ENCODE peak calls at places on chromosomes 13 and 19, in nine cellular contexts. One of them, this sample, is unnamed.

GRCh38 chr19:52691215-52691610 is 43.6 kb downstream of the ZNF611 start:
- DNase-seq in astrocyte of the spinal cord: no peak
- DNase-seq in WERI-Rb-1: peak
- DNase-seq in tibial nerve: no peak
- DNase-seq in mucosa of descending colon: no peak
- DNase-seq in cardiac muscle cell: no peak
- DNase-seq in thoracic aorta: no peak
- DNase-seq in heart right ventricle: peak
- DNase-seq in cardiac fibroblast: no peak
- DNase-seq in this sample: no peak

GRCh38 chr13:44051923-44052322 is 172.2 kb downstream of the LACC1 start:
- DNase-seq in astrocyte of the spinal cord: peak
- DNase-seq in WERI-Rb-1: no peak
- DNase-seq in tibial nerve: no peak
- DNase-seq in mucosa of descending colon: no peak
- DNase-seq in cardiac muscle cell: no peak
- DNase-seq in thoracic aorta: no peak
- DNase-seq in heart right ventricle: no peak
- DNase-seq in cardiac fibroblast: peak
- DNase-seq in this sample: peak

GRCh38 chr13:25371608-25372274 is at the start of gene ATP8A2:
- DNase-seq in astrocyte of the spinal cord: no peak
- DNase-seq in WERI-Rb-1: peak
- DNase-seq in tibial nerve: no peak
- DNase-seq in mucosa of descending colon: no peak
- DNase-seq in cardiac muscle cell: no peak
- DNase-seq in thoracic aorta: no peak
- DNase-seq in heart right ventricle: no peak
- DNase-seq in cardiac fibroblast: no peak
- DNase-seq in this sample: peak

GRCh38 chr19:51257471-51257870 is 6.6 kb downstream of the SIGLECL1 start:
- DNase-seq in astrocyte of the spinal cord: no peak
- DNase-seq in WERI-Rb-1: no peak
- DNase-seq in tibial nerve: no peak
- DNase-seq in mucosa of descending colon: no peak
- DNase-seq in cardiac muscle cell: no peak
- DNase-seq in thoracic aorta: no peak
- DNase-seq in heart right ventricle: no peak
- DNase-seq in cardiac fibroblast: no peak
- DNase-seq in this sample: no peak

GRCh38 chr19:28737021-28737525 is 475.9 kb downstream of the UQCRFS1 start:
- DNase-seq in astrocyte of the spinal cord: peak
- DNase-seq in WERI-Rb-1: no peak
- DNase-seq in tibial nerve: no peak
- DNase-seq in mucosa of descending colon: peak
- DNase-seq in cardiac muscle cell: peak
- DNase-seq in thoracic aorta: no peak
- DNase-seq in heart right ventricle: no peak
- DNase-seq in cardiac fibroblast: peak
- DNase-seq in this sample: peak

GRCh38 chr19:16769385-16769784 is 49.7 kb downstream of the NWD1 start:
- DNase-seq in astrocyte of the spinal cord: no peak
- DNase-seq in WERI-Rb-1: no peak
- DNase-seq in tibial nerve: no peak
- DNase-seq in mucosa of descending colon: no peak
- DNase-seq in cardiac muscle cell: no peak
- DNase-seq in thoracic aorta: no peak
- DNase-seq in heart right ventricle: no peak
- DNase-seq in cardiac fibroblast: no peak
- DNase-seq in this sample: no peak

GRCh38 chr19:2039959-2040646 is 10.9 kb downstream of the MKNK2 start:
- DNase-seq in astrocyte of the spinal cord: no peak
- DNase-seq in WERI-Rb-1: no peak
- DNase-seq in tibial nerve: no peak
- DNase-seq in mucosa of descending colon: peak
- DNase-seq in cardiac muscle cell: no peak
- DNase-seq in thoracic aorta: no peak
- DNase-seq in heart right ventricle: peak
- DNase-seq in cardiac fibroblast: no peak
- DNase-seq in this sample: no peak

GRCh38 chr19:47435196-47435595 is 15.9 kb upstream of the MEIS3 start:
- DNase-seq in astrocyte of the spinal cord: no peak
- DNase-seq in WERI-Rb-1: no peak
- DNase-seq in tibial nerve: no peak
- DNase-seq in mucosa of descending colon: no peak
- DNase-seq in cardiac muscle cell: no peak
- DNase-seq in thoracic aorta: no peak
- DNase-seq in heart right ventricle: no peak
- DNase-seq in cardiac fibroblast: no peak
- DNase-seq in this sample: no peak

GRCh38 chr13:41311607-41312500 is 787 bp downstream of the NAA16 start:
- DNase-seq in astrocyte of the spinal cord: peak
- DNase-seq in WERI-Rb-1: peak
- DNase-seq in tibial nerve: no peak
- DNase-seq in mucosa of descending colon: peak
- DNase-seq in cardiac muscle cell: peak
- DNase-seq in thoracic aorta: peak
- DNase-seq in heart right ventricle: peak
- DNase-seq in cardiac fibroblast: peak
- DNase-seq in this sample: peak

GRCh38 chr13:110470272-110471009 is 91.1 kb downstream of the RAB20 start:
- DNase-seq in astrocyte of the spinal cord: no peak
- DNase-seq in WERI-Rb-1: no peak
- DNase-seq in tibial nerve: no peak
- DNase-seq in mucosa of descending colon: no peak
- DNase-seq in cardiac muscle cell: no peak
- DNase-seq in thoracic aorta: no peak
- DNase-seq in heart right ventricle: no peak
- DNase-seq in cardiac fibroblast: no peak
- DNase-seq in this sample: no peak

GRCh38 chr13:75404721-75405120 is 77.2 kb downstream of the TBC1D4 start:
- DNase-seq in astrocyte of the spinal cord: no peak
- DNase-seq in WERI-Rb-1: no peak
- DNase-seq in tibial nerve: no peak
- DNase-seq in mucosa of descending colon: no peak
- DNase-seq in cardiac muscle cell: no peak
- DNase-seq in thoracic aorta: no peak
- DNase-seq in heart right ventricle: no peak
- DNase-seq in cardiac fibroblast: no peak
- DNase-seq in this sample: no peak

GRCh38 chr13:97434417-97435296 is 688 bp downstream of the RAP2A start:
- DNase-seq in astrocyte of the spinal cord: peak
- DNase-seq in WERI-Rb-1: peak
- DNase-seq in tibial nerve: peak
- DNase-seq in mucosa of descending colon: peak
- DNase-seq in cardiac muscle cell: peak
- DNase-seq in thoracic aorta: no peak
- DNase-seq in heart right ventricle: peak
- DNase-seq in cardiac fibroblast: peak
- DNase-seq in this sample: peak

GRCh38 chr13:97148894-97149293 is 73.2 kb upstream of the MBNL2 start:
- DNase-seq in astrocyte of the spinal cord: no peak
- DNase-seq in WERI-Rb-1: no peak
- DNase-seq in tibial nerve: no peak
- DNase-seq in mucosa of descending colon: no peak
- DNase-seq in cardiac muscle cell: peak
- DNase-seq in thoracic aorta: no peak
- DNase-seq in heart right ventricle: no peak
- DNase-seq in cardiac fibroblast: peak
- DNase-seq in this sample: no peak

GRCh38 chr19:6736169-6736916 is 1.0 kb downstream of the GPR108 start:
- DNase-seq in astrocyte of the spinal cord: peak
- DNase-seq in WERI-Rb-1: peak
- DNase-seq in tibial nerve: no peak
- DNase-seq in mucosa of descending colon: peak
- DNase-seq in cardiac muscle cell: peak
- DNase-seq in thoracic aorta: no peak
- DNase-seq in heart right ventricle: peak
- DNase-seq in cardiac fibroblast: peak
- DNase-seq in this sample: peak

GRCh38 chr13:25980255-25980654 is 71.6 kb downstream of the SHISA2 start:
- DNase-seq in astrocyte of the spinal cord: no peak
- DNase-seq in WERI-Rb-1: peak
- DNase-seq in tibial nerve: no peak
- DNase-seq in mucosa of descending colon: no peak
- DNase-seq in cardiac muscle cell: peak
- DNase-seq in thoracic aorta: no peak
- DNase-seq in heart right ventricle: no peak
- DNase-seq in cardiac fibroblast: peak
- DNase-seq in this sample: no peak

GRCh38 chr13:74090869-74091605 is 43.2 kb downstream of the KLF12 start:
- DNase-seq in astrocyte of the spinal cord: no peak
- DNase-seq in WERI-Rb-1: no peak
- DNase-seq in tibial nerve: no peak
- DNase-seq in mucosa of descending colon: no peak
- DNase-seq in cardiac muscle cell: no peak
- DNase-seq in thoracic aorta: no peak
- DNase-seq in heart right ventricle: no peak
- DNase-seq in cardiac fibroblast: no peak
- DNase-seq in this sample: no peak

DNA sequence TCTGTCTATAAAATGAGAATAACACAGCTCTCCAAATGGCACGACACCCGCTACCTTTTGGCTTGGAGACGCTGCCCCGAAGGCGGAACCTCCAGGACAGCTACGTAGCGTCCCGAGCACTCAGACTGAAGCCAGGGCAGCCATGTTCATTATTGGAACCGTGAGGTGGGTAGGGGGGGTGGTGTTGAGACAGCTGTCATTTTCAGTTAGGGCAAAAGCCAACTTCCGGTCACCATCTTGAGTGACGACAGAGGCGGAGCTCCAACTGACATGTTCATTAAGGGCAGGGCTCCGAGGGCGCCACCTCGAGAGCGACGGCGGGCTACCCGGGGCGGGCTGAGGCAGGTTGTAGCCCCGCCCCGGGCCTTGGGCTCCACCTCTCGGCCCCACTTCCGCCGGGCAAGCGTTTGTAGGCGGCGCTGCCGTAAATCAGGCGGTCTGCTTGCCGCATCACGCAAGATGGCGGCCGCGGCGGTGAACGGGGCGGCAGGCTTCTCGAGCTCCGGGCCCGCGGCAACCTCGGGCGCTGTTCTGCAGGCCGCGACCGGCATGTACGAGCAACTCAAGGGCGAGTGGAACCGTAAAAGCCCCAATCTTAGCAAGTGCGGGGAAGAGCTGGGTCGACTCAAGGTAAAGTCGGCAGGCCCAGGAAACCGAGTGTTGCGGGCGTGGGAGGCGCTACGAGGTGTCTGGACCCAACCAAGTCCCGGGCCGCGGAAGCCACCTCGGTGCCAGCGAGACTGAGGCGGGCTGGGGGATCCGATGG is at the start of gene PSMD8:
- DNase-seq in astrocyte of the spinal cord: peak
- DNase-seq in WERI-Rb-1: peak
- DNase-seq in tibial nerve: peak
- DNase-seq in mucosa of descending colon: peak
- DNase-seq in cardiac muscle cell: peak
- DNase-seq in thoracic aorta: peak
- DNase-seq in heart right ventricle: peak
- DNase-seq in cardiac fibroblast: peak
- DNase-seq in this sample: peak
- TF ChIP-seq CTCF in astrocyte of the spinal cord: peak
- TF ChIP-seq CTCF in WERI-Rb-1: peak
- TF ChIP-seq CTCF in tibial nerve: peak
- TF ChIP-seq CTCF in mucosa of descending colon: peak
- TF ChIP-seq CTCF in cardiac muscle cell: peak
- TF ChIP-seq CTCF in thoracic aorta: no peak
- TF ChIP-seq CTCF in heart right ventricle: peak
- TF ChIP-seq CTCF in cardiac fibroblast: no peak
- TF ChIP-seq CTCF in this sample: peak

GRCh38 chr13:46571941-46572340 is 19.0 kb downstream of the LRCH1 start:
- DNase-seq in astrocyte of the spinal cord: no peak
- DNase-seq in WERI-Rb-1: peak
- DNase-seq in tibial nerve: no peak
- DNase-seq in mucosa of descending colon: no peak
- DNase-seq in cardiac muscle cell: no peak
- DNase-seq in thoracic aorta: no peak
- DNase-seq in heart right ventricle: no peak
- DNase-seq in cardiac fibroblast: no peak
- DNase-seq in this sample: no peak
- H3K4me3 ChIP-seq in astrocyte of the spinal cord: no peak
- H3K4me3 ChIP-seq in WERI-Rb-1: no peak
- H3K4me3 ChIP-seq in tibial nerve: no peak
- H3K4me3 ChIP-seq in mucosa of descending colon: no peak
- H3K4me3 ChIP-seq in cardiac muscle cell: no peak
- H3K4me3 ChIP-seq in thoracic aorta: no peak
- H3K4me3 ChIP-seq in heart right ventricle: no peak
- H3K4me3 ChIP-seq in cardiac fibroblast: no peak
- H3K4me3 ChIP-seq in this sample: no peak

GRCh38 chr19:11155373-11156120 is at the start of gene SPC24:
- DNase-seq in astrocyte of the spinal cord: peak
- DNase-seq in WERI-Rb-1: peak
- DNase-seq in tibial nerve: peak
- DNase-seq in mucosa of descending colon: peak
- DNase-seq in cardiac muscle cell: peak
- DNase-seq in thoracic aorta: peak
- DNase-seq in heart right ventricle: peak
- DNase-seq in cardiac fibroblast: peak
- DNase-seq in this sample: peak
- TF ChIP-seq CTCF in astrocyte of the spinal cord: peak
- TF ChIP-seq CTCF in WERI-Rb-1: no peak
- TF ChIP-seq CTCF in tibial nerve: no peak
- TF ChIP-seq CTCF in mucosa of descending colon: no peak
- TF ChIP-seq CTCF in cardiac muscle cell: no peak
- TF ChIP-seq CTCF in thoracic aorta: no peak
- TF ChIP-seq CTCF in heart right ventricle: no peak
- TF ChIP-seq CTCF in cardiac fibroblast: no peak
- TF ChIP-seq CTCF in this sample: no peak

GRCh38 chr19:10695401-10696398 is 5.5 kb upstream of the QTRT1 start:
- DNase-seq in astrocyte of the spinal cord: peak
- DNase-seq in WERI-Rb-1: peak
- DNase-seq in tibial nerve: peak
- DNase-seq in mucosa of descending colon: peak
- DNase-seq in cardiac muscle cell: peak
- DNase-seq in thoracic aorta: peak
- DNase-seq in heart right ventricle: peak
- DNase-seq in cardiac fibroblast: peak
- DNase-seq in this sample: peak
- H3K4me3 ChIP-seq in astrocyte of the spinal cord: peak
- H3K4me3 ChIP-seq in WERI-Rb-1: peak
- H3K4me3 ChIP-seq in tibial nerve: peak
- H3K4me3 ChIP-seq in mucosa of descending colon: no peak
- H3K4me3 ChIP-seq in cardiac muscle cell: peak
- H3K4me3 ChIP-seq in thoracic aorta: peak
- H3K4me3 ChIP-seq in heart right ventricle: peak
- H3K4me3 ChIP-seq in cardiac fibroblast: peak
- H3K4me3 ChIP-seq in this sample: peak

DNA sequence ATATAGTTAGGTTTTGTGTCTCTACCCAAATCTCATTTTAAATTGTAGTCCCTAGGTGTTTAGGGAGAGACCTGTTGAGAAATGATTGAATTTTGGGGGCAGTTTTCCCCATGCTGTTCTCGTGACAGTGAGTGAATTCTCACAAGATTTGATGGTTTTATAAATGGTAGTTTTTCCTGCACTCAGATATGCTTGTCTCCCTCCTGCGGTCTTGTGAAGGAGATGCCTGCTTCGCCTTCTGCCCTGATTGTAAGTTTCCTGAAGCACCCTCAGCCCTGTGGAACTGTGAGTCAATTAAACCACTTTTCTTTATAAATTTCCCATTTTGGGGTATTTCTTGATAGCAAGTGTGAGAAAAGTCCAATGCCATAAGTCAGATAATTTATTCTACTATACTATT is 1977.5 kb upstream of the PCDH20 start:
- DNase-seq in astrocyte of the spinal cord: no peak
- DNase-seq in WERI-Rb-1: no peak
- DNase-seq in tibial nerve: no peak
- DNase-seq in mucosa of descending colon: no peak
- DNase-seq in cardiac muscle cell: peak
- DNase-seq in thoracic aorta: no peak
- DNase-seq in heart right ventricle: no peak
- DNase-seq in cardiac fibroblast: peak
- DNase-seq in this sample: no peak
- TF ChIP-seq CTCF in astrocyte of the spinal cord: peak
- TF ChIP-seq CTCF in WERI-Rb-1: no peak
- TF ChIP-seq CTCF in tibial nerve: no peak
- TF ChIP-seq CTCF in mucosa of descending colon: no peak
- TF ChIP-seq CTCF in cardiac muscle cell: no peak
- TF ChIP-seq CTCF in thoracic aorta: no peak
- TF ChIP-seq CTCF in heart right ventricle: no peak
- TF ChIP-seq CTCF in cardiac fibroblast: peak
- TF ChIP-seq CTCF in this sample: no peak

This sample was measured in foreskin fibroblast.